ENCODE peak calls at places on chromosome 22, in five cellular contexts. One of them, this sample, is unnamed.

GRCh38 chr22:47042116-47042825 is 279.8 kb downstream of the TBC1D22A start:
- DNase-seq in lower leg skin: no peak
- DNase-seq in transverse colon: no peak
- DNase-seq in Peyer's patch: no peak
- DNase-seq in A549: no peak
- DNase-seq in this sample: no peak

GRCh38 chr22:48438791-48439559 is 1388.7 kb downstream of the BRD1 start:
- DNase-seq in Peyer's patch: no peak
- DNase-seq in A549: no peak
- DNase-seq in lower leg skin: no peak
- DNase-seq in transverse colon: no peak
- DNase-seq in this sample: no peak

GRCh38 chr22:41286639-41287091 is 678 bp upstream of the RANGAP1 start:
- DNase-seq in A549: no peak
- DNase-seq in lower leg skin: peak
- DNase-seq in Peyer's patch: peak
- DNase-seq in transverse colon: no peak
- DNase-seq in this sample: no peak

GRCh38 chr22:44045171-44045570 is 21.1 kb downstream of the PARVB start:
- DNase-seq in Peyer's patch: no peak
- DNase-seq in lower leg skin: no peak
- DNase-seq in transverse colon: no peak
- DNase-seq in A549: no peak
- DNase-seq in this sample: no peak

GRCh38 chr22:40769761-40770160 is 49.4 kb downstream of the SLC25A17 start:
- DNase-seq in lower leg skin: no peak
- DNase-seq in Peyer's patch: no peak
- DNase-seq in transverse colon: no peak
- DNase-seq in A549: no peak
- DNase-seq in this sample: no peak

GRCh38 chr22:31607696-31608095 is 54.3 kb downstream of the PISD start:
- DNase-seq in lower leg skin: no peak
- DNase-seq in Peyer's patch: no peak
- DNase-seq in A549: no peak
- DNase-seq in transverse colon: no peak
- DNase-seq in this sample: no peak

GRCh38 chr22:32785636-32786418 is 15.7 kb upstream of the TIMP3 start:
- DNase-seq in Peyer's patch: no peak
- DNase-seq in transverse colon: no peak
- DNase-seq in A549: no peak
- DNase-seq in lower leg skin: no peak
- DNase-seq in this sample: no peak

GRCh38 chr22:43739851-43740250 is 72.3 kb downstream of the EFCAB6 start:
- DNase-seq in transverse colon: no peak
- DNase-seq in Peyer's patch: no peak
- DNase-seq in A549: no peak
- DNase-seq in lower leg skin: no peak
- DNase-seq in this sample: no peak

GRCh38 chr22:40728731-40729189 is 49.5 kb downstream of the MCHR1 start:
- DNase-seq in A549: no peak
- DNase-seq in Peyer's patch: peak
- DNase-seq in lower leg skin: peak
- DNase-seq in transverse colon: peak
- DNase-seq in this sample: no peak

GRCh38 chr22:28444659-28445058 is 235.0 kb downstream of the TTC28 start:
- DNase-seq in A549: no peak
- DNase-seq in lower leg skin: no peak
- DNase-seq in transverse colon: no peak
- DNase-seq in Peyer's patch: no peak
- DNase-seq in this sample: no peak

GRCh38 chr22:28441720-28442263 is 237.8 kb downstream of the TTC28 start:
- DNase-seq in Peyer's patch: no peak
- DNase-seq in A549: no peak
- DNase-seq in lower leg skin: no peak
- DNase-seq in transverse colon: no peak
- DNase-seq in this sample: no peak

GRCh38 chr22:28440517-28441366 is 238.9 kb downstream of the TTC28 start:
- DNase-seq in Peyer's patch: no peak
- DNase-seq in lower leg skin: no peak
- DNase-seq in transverse colon: no peak
- DNase-seq in A549: no peak
- DNase-seq in this sample: no peak

GRCh38 chr22:28442264-28442950 is 237.2 kb downstream of the TTC28 start:
- DNase-seq in lower leg skin: peak
- DNase-seq in transverse colon: peak
- DNase-seq in Peyer's patch: peak
- DNase-seq in A549: no peak
- DNase-seq in this sample: peak

GRCh38 chr22:28442951-28443876 is 236.4 kb downstream of the TTC28 start:
- DNase-seq in transverse colon: peak
- DNase-seq in lower leg skin: peak
- DNase-seq in Peyer's patch: peak
- DNase-seq in A549: no peak
- DNase-seq in this sample: peak
- TF ChIP-seq POLR2A in transverse colon: peak
- TF ChIP-seq POLR2A in lower leg skin: no peak
- TF ChIP-seq POLR2A in Peyer's patch: peak
- TF ChIP-seq POLR2A in A549: no peak
- TF ChIP-seq POLR2A in this sample: no peak

DNA sequence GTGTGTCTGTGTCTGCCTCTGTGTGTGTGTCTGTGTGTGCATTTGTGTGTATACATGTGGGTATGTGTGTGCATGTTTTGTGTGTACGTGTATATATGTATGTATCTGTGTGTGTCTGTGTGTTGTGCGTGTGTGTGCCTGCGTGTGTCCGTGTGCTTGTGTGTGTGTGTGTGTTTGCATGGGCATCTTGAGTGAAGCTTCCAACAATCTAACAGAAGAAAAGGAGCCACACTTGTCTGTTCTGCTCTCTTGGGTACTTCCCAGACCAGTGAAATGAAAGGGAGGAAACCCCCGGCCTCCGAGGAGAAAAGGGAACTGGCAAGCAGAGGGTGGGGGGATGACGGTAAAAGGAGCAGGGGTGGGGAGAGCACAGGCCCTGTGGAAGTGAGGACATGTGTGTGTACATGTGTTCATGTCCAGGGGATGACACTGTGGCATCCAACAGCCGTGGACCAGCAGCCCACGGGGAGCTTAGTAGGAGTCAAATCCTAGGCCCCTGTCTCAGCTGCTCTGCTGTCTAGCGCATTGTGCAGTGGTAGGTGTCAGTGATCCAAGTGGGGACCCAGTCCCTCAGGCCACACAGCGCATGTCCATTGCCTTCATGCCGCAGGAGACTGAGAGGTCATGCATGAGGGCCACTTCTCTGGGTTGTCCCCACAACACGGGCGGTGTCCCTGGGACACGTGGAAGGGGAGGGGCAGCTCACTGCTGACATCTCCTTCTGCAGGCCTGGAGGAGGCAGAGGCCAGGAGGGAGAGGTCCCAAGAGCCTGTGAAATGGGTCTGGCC is 8.1 kb downstream of the CSF2RB start:
- DNase-seq in lower leg skin: no peak
- DNase-seq in transverse colon: peak
- DNase-seq in A549: no peak
- DNase-seq in Peyer's patch: no peak
- DNase-seq in this sample: no peak
- TF ChIP-seq POLR2A in lower leg skin: no peak
- TF ChIP-seq POLR2A in transverse colon: no peak
- TF ChIP-seq POLR2A in A549: no peak
- TF ChIP-seq POLR2A in Peyer's patch: no peak
- TF ChIP-seq POLR2A in this sample: no peak

DNA sequence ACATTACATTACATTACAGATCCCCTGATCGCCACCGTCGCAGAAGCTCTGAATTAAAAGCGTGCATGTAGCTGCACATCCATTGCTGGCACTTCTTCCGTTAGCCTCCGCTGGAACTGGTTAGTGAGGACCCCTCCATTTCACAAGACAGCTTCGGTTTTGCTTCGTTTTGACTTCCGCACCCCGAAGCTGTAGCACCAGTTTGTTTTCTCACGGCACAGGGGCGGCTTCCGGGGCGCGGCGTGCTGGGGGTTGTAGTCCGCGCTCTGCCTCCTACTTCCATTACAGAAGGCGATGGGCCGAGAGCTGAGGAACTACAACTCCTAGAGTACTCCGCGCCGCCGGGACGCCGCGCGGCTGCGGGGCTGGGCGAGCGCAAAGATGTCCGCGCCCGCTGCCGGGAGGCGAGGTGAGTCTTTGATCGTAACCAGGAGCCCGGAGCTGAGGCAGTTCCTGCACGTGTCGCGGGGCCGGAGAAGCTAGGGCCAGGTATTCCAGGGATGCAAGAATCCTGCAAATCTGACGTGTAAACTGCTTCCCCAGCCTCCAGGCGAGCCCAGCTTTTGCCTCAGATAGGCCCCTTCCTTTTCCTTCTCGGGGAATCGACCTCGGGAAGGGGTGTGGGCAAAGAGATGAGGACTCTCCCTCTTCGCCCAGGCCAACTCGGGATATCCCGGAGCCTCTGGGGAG is at the start of gene PEX26:
- DNase-seq in transverse colon: peak
- DNase-seq in lower leg skin: peak
- DNase-seq in Peyer's patch: peak
- DNase-seq in A549: peak
- DNase-seq in this sample: peak
- TF ChIP-seq POLR2A in transverse colon: peak
- TF ChIP-seq POLR2A in lower leg skin: no peak
- TF ChIP-seq POLR2A in Peyer's patch: peak
- TF ChIP-seq POLR2A in A549: peak
- TF ChIP-seq POLR2A in this sample: peak

GRCh38 chr22:45731798-45732495 is 60.3 kb downstream of the ATXN10 start:
- DNase-seq in Peyer's patch: no peak
- DNase-seq in transverse colon: no peak
- DNase-seq in A549: peak
- DNase-seq in lower leg skin: no peak
- DNase-seq in this sample: no peak
- TF ChIP-seq POLR2A in Peyer's patch: no peak
- TF ChIP-seq POLR2A in transverse colon: no peak
- TF ChIP-seq POLR2A in A549: no peak
- TF ChIP-seq POLR2A in lower leg skin: no peak
- TF ChIP-seq POLR2A in this sample: no peak

GRCh38 chr22:20858615-20859416 is at the start of the genes PI4KA and SNAP29:
- DNase-seq in lower leg skin: peak
- DNase-seq in A549: peak
- DNase-seq in transverse colon: peak
- DNase-seq in Peyer's patch: peak
- DNase-seq in this sample: peak
- TF ChIP-seq POLR2A in lower leg skin: no peak
- TF ChIP-seq POLR2A in A549: peak
- TF ChIP-seq POLR2A in transverse colon: peak
- TF ChIP-seq POLR2A in Peyer's patch: peak
- TF ChIP-seq POLR2A in this sample: peak

DNA sequence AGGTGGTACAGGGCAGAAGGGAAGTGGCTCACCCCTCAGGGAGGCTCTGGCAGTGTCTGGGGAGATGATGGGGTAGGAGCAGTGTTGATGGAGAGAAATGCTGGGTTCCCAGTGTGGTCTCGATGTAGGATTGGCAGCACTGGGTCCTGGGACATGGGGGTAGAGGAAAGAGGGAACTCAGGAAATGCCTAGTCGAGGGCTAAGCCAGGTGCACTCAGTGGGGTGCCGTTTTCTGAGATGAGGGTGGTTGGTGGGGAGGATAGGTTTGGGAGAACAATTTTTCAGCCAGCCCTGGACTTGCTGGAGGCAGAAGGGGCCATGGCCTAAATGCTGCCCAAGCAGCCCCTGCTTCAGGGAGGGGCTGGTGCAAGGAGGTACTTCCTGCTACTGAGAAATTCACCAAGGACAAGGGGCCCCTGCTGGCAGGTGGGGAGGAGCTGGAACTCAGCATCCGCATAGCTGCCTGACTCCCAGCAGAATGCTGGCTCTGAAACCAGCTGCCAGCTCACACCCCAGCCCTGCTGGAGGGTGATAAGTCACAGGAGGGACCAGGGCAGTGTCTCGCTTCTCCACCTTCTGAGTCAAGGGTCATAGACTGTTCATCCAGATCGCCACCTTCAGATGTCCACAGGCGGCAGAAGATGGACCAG is 6.0 kb downstream of the CCDC157 start:
- DNase-seq in A549: no peak
- DNase-seq in Peyer's patch: no peak
- DNase-seq in transverse colon: no peak
- DNase-seq in lower leg skin: no peak
- DNase-seq in this sample: peak
- TF ChIP-seq POLR2A in A549: no peak
- TF ChIP-seq POLR2A in Peyer's patch: no peak
- TF ChIP-seq POLR2A in transverse colon: no peak
- TF ChIP-seq POLR2A in lower leg skin: no peak
- TF ChIP-seq POLR2A in this sample: no peak

GRCh38 chr22:20510811-20511577 is 3.6 kb downstream of the MED15 start:
- DNase-seq in lower leg skin: no peak
- DNase-seq in Peyer's patch: no peak
- DNase-seq in A549: no peak
- DNase-seq in transverse colon: no peak
- DNase-seq in this sample: no peak

GRCh38 chr22:20509344-20510047 is 2.1 kb downstream of the MED15 start:
- DNase-seq in A549: peak
- DNase-seq in transverse colon: peak
- DNase-seq in lower leg skin: peak
- DNase-seq in Peyer's patch: peak
- DNase-seq in this sample: no peak

GRCh38 chr22:20506543-20507252 is 712 bp upstream of the MED15 start:
- DNase-seq in transverse colon: no peak
- DNase-seq in A549: no peak
- DNase-seq in Peyer's patch: no peak
- DNase-seq in lower leg skin: no peak
- DNase-seq in this sample: no peak

GRCh38 chr22:20508815-20509271 is 1.4 kb downstream of the MED15 start:
- DNase-seq in transverse colon: no peak
- DNase-seq in Peyer's patch: no peak
- DNase-seq in A549: no peak
- DNase-seq in lower leg skin: no peak
- DNase-seq in this sample: no peak

GRCh38 chr22:20507253-20508066 is at the start of gene MED15:
- DNase-seq in lower leg skin: peak
- DNase-seq in A549: peak
- DNase-seq in transverse colon: peak
- DNase-seq in Peyer's patch: peak
- DNase-seq in this sample: no peak
- TF ChIP-seq POLR2A in lower leg skin: peak
- TF ChIP-seq POLR2A in A549: peak
- TF ChIP-seq POLR2A in transverse colon: peak
- TF ChIP-seq POLR2A in Peyer's patch: peak
- TF ChIP-seq POLR2A in this sample: peak

This sample was measured in H54.